ENCODE peak calls at places on chromosomes 13 and 19, in seven cellular contexts. One of them, this sample, is unnamed.

GRCh38 chr19:6475321-6476108 is 6.1 kb downstream of the DENND1C start:
- DNase-seq in psoas muscle: peak
- DNase-seq in CD4-positive, alpha-beta memory T cell: no peak
- DNase-seq in fibroblast of mammary gland: no peak
- DNase-seq in choroid plexus epithelial cell: no peak
- DNase-seq in brain microvascular endothelial cell: no peak
- DNase-seq in fibroblast of pulmonary artery: no peak
- DNase-seq in this sample: no peak

GRCh38 chr19:33502521-33502920 is 19.1 kb downstream of the PEPD start:
- DNase-seq in CD4-positive, alpha-beta memory T cell: no peak
- DNase-seq in fibroblast of mammary gland: no peak
- DNase-seq in brain microvascular endothelial cell: no peak
- DNase-seq in psoas muscle: no peak
- DNase-seq in fibroblast of pulmonary artery: no peak
- DNase-seq in choroid plexus epithelial cell: no peak
- DNase-seq in this sample: no peak

GRCh38 chr19:48818234-48818823 is 7.5 kb upstream of the BCAT2 start:
- DNase-seq in fibroblast of mammary gland: no peak
- DNase-seq in CD4-positive, alpha-beta memory T cell: no peak
- DNase-seq in brain microvascular endothelial cell: no peak
- DNase-seq in choroid plexus epithelial cell: no peak
- DNase-seq in psoas muscle: no peak
- DNase-seq in fibroblast of pulmonary artery: no peak
- DNase-seq in this sample: no peak

GRCh38 chr19:5800361-5801270 is 4.3 kb upstream of the NRTN start:
- DNase-seq in psoas muscle: no peak
- DNase-seq in CD4-positive, alpha-beta memory T cell: no peak
- DNase-seq in brain microvascular endothelial cell: no peak
- DNase-seq in fibroblast of pulmonary artery: no peak
- DNase-seq in fibroblast of mammary gland: no peak
- DNase-seq in choroid plexus epithelial cell: no peak
- DNase-seq in this sample: no peak

GRCh38 chr19:1567848-1568227 is 287 bp downstream of the MEX3D start:
- DNase-seq in choroid plexus epithelial cell: no peak
- DNase-seq in psoas muscle: no peak
- DNase-seq in CD4-positive, alpha-beta memory T cell: no peak
- DNase-seq in fibroblast of pulmonary artery: no peak
- DNase-seq in brain microvascular endothelial cell: no peak
- DNase-seq in fibroblast of mammary gland: no peak
- DNase-seq in this sample: no peak

GRCh38 chr19:17834350-17835181 is 13.2 kb downstream of the JAK3 start:
- DNase-seq in CD4-positive, alpha-beta memory T cell: peak
- DNase-seq in fibroblast of pulmonary artery: no peak
- DNase-seq in psoas muscle: no peak
- DNase-seq in choroid plexus epithelial cell: no peak
- DNase-seq in brain microvascular endothelial cell: no peak
- DNase-seq in fibroblast of mammary gland: no peak
- DNase-seq in this sample: no peak

GRCh38 chr19:10887616-10888367 is 16.4 kb downstream of the CARM1 start:
- DNase-seq in CD4-positive, alpha-beta memory T cell: no peak
- DNase-seq in choroid plexus epithelial cell: no peak
- DNase-seq in psoas muscle: no peak
- DNase-seq in brain microvascular endothelial cell: no peak
- DNase-seq in fibroblast of pulmonary artery: no peak
- DNase-seq in fibroblast of mammary gland: no peak
- DNase-seq in this sample: no peak

GRCh38 chr13:29491248-29491647 is 104.2 kb downstream of the SLC7A1 start:
- DNase-seq in fibroblast of pulmonary artery: no peak
- DNase-seq in CD4-positive, alpha-beta memory T cell: no peak
- DNase-seq in fibroblast of mammary gland: no peak
- DNase-seq in brain microvascular endothelial cell: no peak
- DNase-seq in psoas muscle: no peak
- DNase-seq in choroid plexus epithelial cell: no peak
- DNase-seq in this sample: no peak

GRCh38 chr19:39347332-39348227 is 5.4 kb downstream of the SAMD4B start:
- DNase-seq in CD4-positive, alpha-beta memory T cell: no peak
- DNase-seq in fibroblast of mammary gland: peak
- DNase-seq in choroid plexus epithelial cell: peak
- DNase-seq in fibroblast of pulmonary artery: no peak
- DNase-seq in psoas muscle: no peak
- DNase-seq in brain microvascular endothelial cell: peak
- DNase-seq in this sample: no peak

GRCh38 chr13:98975822-98976261 is 2.0 kb downstream of the DOCK9 start:
- DNase-seq in fibroblast of pulmonary artery: peak
- DNase-seq in brain microvascular endothelial cell: no peak
- DNase-seq in fibroblast of mammary gland: no peak
- DNase-seq in choroid plexus epithelial cell: peak
- DNase-seq in psoas muscle: no peak
- DNase-seq in CD4-positive, alpha-beta memory T cell: peak
- DNase-seq in this sample: no peak

GRCh38 chr19:7868671-7869452 is 5.3 kb downstream of the PRR36 start:
- DNase-seq in choroid plexus epithelial cell: peak
- DNase-seq in psoas muscle: peak
- DNase-seq in brain microvascular endothelial cell: no peak
- DNase-seq in fibroblast of mammary gland: peak
- DNase-seq in fibroblast of pulmonary artery: peak
- DNase-seq in CD4-positive, alpha-beta memory T cell: peak
- DNase-seq in this sample: peak

GRCh38 chr19:49515767-49516166 is 3.3 kb downstream of the FCGRT start:
- DNase-seq in brain microvascular endothelial cell: no peak
- DNase-seq in choroid plexus epithelial cell: no peak
- DNase-seq in CD4-positive, alpha-beta memory T cell: no peak
- DNase-seq in fibroblast of pulmonary artery: peak
- DNase-seq in fibroblast of mammary gland: peak
- DNase-seq in psoas muscle: peak
- DNase-seq in this sample: no peak

DNA sequence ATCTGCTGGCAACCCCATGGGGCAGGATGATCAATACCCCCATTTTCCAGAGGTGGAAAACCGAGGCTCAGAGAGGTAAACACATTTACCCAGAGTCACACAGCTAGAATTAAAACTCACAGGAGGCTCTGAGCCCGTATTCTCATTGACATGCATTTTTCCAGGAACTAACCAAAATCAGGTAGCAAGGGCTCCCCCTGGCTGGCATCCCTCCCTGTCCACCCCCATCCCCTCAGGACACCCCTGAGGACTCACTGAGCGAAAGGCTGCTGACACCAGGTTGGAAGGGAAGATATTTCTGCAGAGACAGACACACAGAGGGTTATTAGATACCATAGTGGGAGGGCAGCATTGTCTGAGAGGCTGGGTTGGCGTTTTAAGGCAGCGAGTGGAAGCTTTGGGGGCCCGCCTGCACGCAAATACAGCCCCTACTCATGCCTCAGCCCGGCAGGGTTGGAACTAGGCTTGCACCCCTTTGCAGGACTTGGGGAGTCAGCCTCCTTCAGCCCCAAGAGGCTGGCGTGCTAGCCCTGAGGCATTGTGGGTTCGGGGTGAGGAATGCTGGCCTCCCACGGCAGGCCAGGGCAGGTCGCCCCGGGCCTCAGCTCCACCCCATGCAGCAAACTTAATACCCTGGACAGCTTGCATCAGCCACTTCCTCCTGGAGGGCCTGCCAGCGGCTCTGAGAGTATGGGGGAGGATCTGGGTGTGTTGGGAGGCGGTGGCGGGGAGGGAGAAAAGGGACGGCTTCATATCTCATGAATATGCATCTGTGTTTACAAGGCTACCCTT is 3.9 kb downstream of the SLC1A5 start:
- DNase-seq in fibroblast of mammary gland: peak
- DNase-seq in choroid plexus epithelial cell: peak
- DNase-seq in fibroblast of pulmonary artery: peak
- DNase-seq in psoas muscle: peak
- DNase-seq in CD4-positive, alpha-beta memory T cell: peak
- DNase-seq in brain microvascular endothelial cell: peak
- DNase-seq in this sample: peak
- H3K4me3 ChIP-seq in fibroblast of mammary gland: peak
- H3K4me3 ChIP-seq in choroid plexus epithelial cell: peak
- H3K4me3 ChIP-seq in fibroblast of pulmonary artery: peak
- H3K4me3 ChIP-seq in psoas muscle: peak
- H3K4me3 ChIP-seq in CD4-positive, alpha-beta memory T cell: peak
- H3K4me3 ChIP-seq in brain microvascular endothelial cell: peak
- H3K4me3 ChIP-seq in this sample: peak

DNA sequence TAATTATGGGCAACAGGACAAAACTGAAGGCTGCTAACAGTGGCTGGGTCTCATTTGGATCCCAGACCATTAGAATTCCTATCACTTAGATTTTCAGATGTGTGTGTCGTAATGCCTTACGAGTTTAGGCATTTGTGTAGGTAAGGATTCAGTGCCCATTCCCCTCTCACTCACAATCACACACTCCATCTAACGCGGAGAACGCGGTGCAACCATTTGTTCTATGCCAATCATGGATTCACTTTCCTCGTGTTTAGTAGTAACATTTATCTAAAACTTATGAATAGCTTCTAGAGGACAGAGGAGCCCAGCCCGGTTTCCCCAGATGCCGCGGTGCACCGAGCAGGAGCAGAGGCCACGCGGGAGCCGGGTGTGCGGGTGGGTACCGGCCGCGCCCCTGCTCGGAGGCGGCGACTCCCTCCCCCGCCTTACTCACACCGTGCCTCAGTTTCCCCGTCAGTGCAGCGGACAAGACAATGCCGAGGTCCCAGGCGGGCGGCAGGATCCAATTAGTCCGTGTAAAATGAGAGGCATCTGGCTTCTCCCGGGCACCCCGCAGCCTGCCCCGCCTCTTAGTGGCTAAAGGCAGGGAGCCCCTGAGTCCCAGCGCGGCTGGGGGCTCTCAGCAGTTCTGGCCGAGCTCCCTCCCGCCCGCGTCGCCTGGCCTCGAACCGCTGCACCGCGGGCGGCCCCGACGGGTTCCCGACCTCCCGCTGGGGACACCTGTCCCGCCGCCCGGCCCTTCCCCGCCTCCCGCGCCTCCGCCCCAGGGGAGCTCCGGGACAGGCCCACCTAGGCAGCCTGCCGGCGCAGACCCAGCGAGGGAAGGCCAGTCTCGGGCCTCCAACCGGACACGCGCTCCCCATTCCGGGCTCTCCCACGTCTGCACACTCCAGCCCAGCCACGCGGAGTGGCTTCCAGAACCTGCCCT is 5.9 kb upstream of the C1QTNF9B start:
- DNase-seq in CD4-positive, alpha-beta memory T cell: no peak
- DNase-seq in psoas muscle: no peak
- DNase-seq in fibroblast of mammary gland: no peak
- DNase-seq in brain microvascular endothelial cell: no peak
- DNase-seq in fibroblast of pulmonary artery: no peak
- DNase-seq in choroid plexus epithelial cell: no peak
- DNase-seq in this sample: no peak
- H3K4me3 ChIP-seq in CD4-positive, alpha-beta memory T cell: no peak
- H3K4me3 ChIP-seq in psoas muscle: peak
- H3K4me3 ChIP-seq in fibroblast of mammary gland: peak
- H3K4me3 ChIP-seq in brain microvascular endothelial cell: peak
- H3K4me3 ChIP-seq in fibroblast of pulmonary artery: peak
- H3K4me3 ChIP-seq in choroid plexus epithelial cell: peak
- H3K4me3 ChIP-seq in this sample: no peak

GRCh38 chr13:80551650-80552497 is 210.9 kb upstream of the SPRY2 start:
- DNase-seq in psoas muscle: no peak
- DNase-seq in fibroblast of mammary gland: peak
- DNase-seq in brain microvascular endothelial cell: no peak
- DNase-seq in choroid plexus epithelial cell: peak
- DNase-seq in fibroblast of pulmonary artery: no peak
- DNase-seq in CD4-positive, alpha-beta memory T cell: no peak
- DNase-seq in this sample: no peak
- H3K4me3 ChIP-seq in psoas muscle: no peak
- H3K4me3 ChIP-seq in fibroblast of mammary gland: no peak
- H3K4me3 ChIP-seq in brain microvascular endothelial cell: no peak
- H3K4me3 ChIP-seq in choroid plexus epithelial cell: no peak
- H3K4me3 ChIP-seq in fibroblast of pulmonary artery: no peak
- H3K4me3 ChIP-seq in CD4-positive, alpha-beta memory T cell: no peak
- H3K4me3 ChIP-seq in this sample: no peak

GRCh38 chr19:16457195-16457953 is 14.4 kb downstream of the EPS15L1 start:
- DNase-seq in choroid plexus epithelial cell: peak
- DNase-seq in brain microvascular endothelial cell: no peak
- DNase-seq in fibroblast of mammary gland: peak
- DNase-seq in psoas muscle: peak
- DNase-seq in CD4-positive, alpha-beta memory T cell: no peak
- DNase-seq in fibroblast of pulmonary artery: peak
- DNase-seq in this sample: no peak
- H3K4me3 ChIP-seq in choroid plexus epithelial cell: peak
- H3K4me3 ChIP-seq in brain microvascular endothelial cell: peak
- H3K4me3 ChIP-seq in fibroblast of mammary gland: peak
- H3K4me3 ChIP-seq in psoas muscle: peak
- H3K4me3 ChIP-seq in CD4-positive, alpha-beta memory T cell: no peak
- H3K4me3 ChIP-seq in fibroblast of pulmonary artery: peak
- H3K4me3 ChIP-seq in this sample: no peak

GRCh38 chr13:79780240-79780639 is 299.3 kb downstream of the NDFIP2 start:
- DNase-seq in CD4-positive, alpha-beta memory T cell: no peak
- DNase-seq in fibroblast of mammary gland: peak
- DNase-seq in fibroblast of pulmonary artery: peak
- DNase-seq in psoas muscle: no peak
- DNase-seq in choroid plexus epithelial cell: no peak
- DNase-seq in brain microvascular endothelial cell: peak
- DNase-seq in this sample: no peak
- H3K4me3 ChIP-seq in CD4-positive, alpha-beta memory T cell: no peak
- H3K4me3 ChIP-seq in fibroblast of mammary gland: no peak
- H3K4me3 ChIP-seq in fibroblast of pulmonary artery: no peak
- H3K4me3 ChIP-seq in psoas muscle: peak
- H3K4me3 ChIP-seq in choroid plexus epithelial cell: no peak
- H3K4me3 ChIP-seq in brain microvascular endothelial cell: no peak
- H3K4me3 ChIP-seq in this sample: no peak

GRCh38 chr19:36125557-36125956 is 10.3 kb downstream of the TBCB start:
- DNase-seq in fibroblast of pulmonary artery: no peak
- DNase-seq in CD4-positive, alpha-beta memory T cell: no peak
- DNase-seq in brain microvascular endothelial cell: no peak
- DNase-seq in fibroblast of mammary gland: no peak
- DNase-seq in psoas muscle: no peak
- DNase-seq in choroid plexus epithelial cell: no peak
- DNase-seq in this sample: no peak

GRCh38 chr19:36116344-36116637 is 1.0 kb downstream of the TBCB start:
- DNase-seq in CD4-positive, alpha-beta memory T cell: no peak
- DNase-seq in fibroblast of mammary gland: no peak
- DNase-seq in choroid plexus epithelial cell: no peak
- DNase-seq in psoas muscle: no peak
- DNase-seq in brain microvascular endothelial cell: no peak
- DNase-seq in fibroblast of pulmonary artery: no peak
- DNase-seq in this sample: no peak

GRCh38 chr19:36120984-36121358 is 5.7 kb downstream of the TBCB start:
- DNase-seq in psoas muscle: no peak
- DNase-seq in brain microvascular endothelial cell: no peak
- DNase-seq in choroid plexus epithelial cell: no peak
- DNase-seq in fibroblast of mammary gland: no peak
- DNase-seq in fibroblast of pulmonary artery: no peak
- DNase-seq in CD4-positive, alpha-beta memory T cell: no peak
- DNase-seq in this sample: no peak

GRCh38 chr19:36120092-36120983 is 5.1 kb downstream of the TBCB start:
- DNase-seq in CD4-positive, alpha-beta memory T cell: no peak
- DNase-seq in psoas muscle: no peak
- DNase-seq in brain microvascular endothelial cell: no peak
- DNase-seq in fibroblast of mammary gland: no peak
- DNase-seq in choroid plexus epithelial cell: peak
- DNase-seq in fibroblast of pulmonary artery: no peak
- DNase-seq in this sample: no peak

GRCh38 chr19:36121486-36122124 is 6.3 kb downstream of the TBCB start:
- DNase-seq in CD4-positive, alpha-beta memory T cell: no peak
- DNase-seq in fibroblast of pulmonary artery: no peak
- DNase-seq in choroid plexus epithelial cell: no peak
- DNase-seq in brain microvascular endothelial cell: no peak
- DNase-seq in psoas muscle: peak
- DNase-seq in fibroblast of mammary gland: no peak
- DNase-seq in this sample: no peak
- H3K4me3 ChIP-seq in CD4-positive, alpha-beta memory T cell: no peak
- H3K4me3 ChIP-seq in fibroblast of pulmonary artery: no peak
- H3K4me3 ChIP-seq in choroid plexus epithelial cell: no peak
- H3K4me3 ChIP-seq in brain microvascular endothelial cell: no peak
- H3K4me3 ChIP-seq in psoas muscle: no peak
- H3K4me3 ChIP-seq in fibroblast of mammary gland: no peak
- H3K4me3 ChIP-seq in this sample: no peak